ENCODE peak calls at places on chromosomes 11 and 22, in ten cellular contexts. R is hepatocyte, U is psoas muscle, P is pancreas, V is lower lobe of right lung, E is A549, N is mammary epithelial cell, X is left ventricle myocardium inferior, K is HCT116, F is neural progenitor cell. I is an unnamed sample.
A peak's percentile ranks its signal among the peaks of the same experiment; 100 is the strongest.

GRCh38 chr11:42407379-42407778 is 904.4 kb upstream of the API5 start:
- DNase-seq in R (peak; percentile 58), U (no peak), P (no peak), V (no peak), E (no peak), N (peak; percentile 1), X (no peak), K (no peak), F (peak; percentile 99), I (no peak)

GRCh38 chr11:108128772-108129171 is 7.4 kb downstream of the ACAT1 start:
- DNase-seq in R (no peak), U (no peak), P (no peak), V (no peak), E (no peak), N (no peak), X (no peak), K (no peak), F (no peak), I (no peak)

GRCh38 chr11:76587810-76588454 is 82.6 kb downstream of the LRRC32 start:
- DNase-seq in R (no peak), U (no peak), P (no peak), V (no peak), E (no peak), N (no peak), X (no peak), K (no peak), F (no peak), I (no peak)

GRCh38 chr11:123454060-123454651 is 24.1 kb downstream of the GRAMD1B start:
- DNase-seq in R (no peak), U (no peak), P (no peak), V (no peak), E (peak; percentile 97), N (peak; percentile 79), X (no peak), K (peak; percentile 88), F (no peak), I (no peak)

GRCh38 chr11:7892059-7892699 is 38.9 kb downstream of the OR10A6 start:
- DNase-seq in R (no peak), U (no peak), P (no peak), V (no peak), E (no peak), N (no peak), X (no peak), K (no peak), F (no peak), I (no peak)

GRCh38 chr22:19799322-19800190 is 39.0 kb downstream of the TBX1 start:
- DNase-seq in R (peak; percentile 69), U (peak; percentile 94), P (no peak), V (peak; percentile 41), E (no peak), N (no peak), X (peak; percentile 35), K (no peak), F (no peak), I (no peak)

GRCh38 chr11:71368966-71369365 is 79.2 kb downstream of the DHCR7 start:
- DNase-seq in R (no peak), U (no peak), P (no peak), V (no peak), E (no peak), N (no peak), X (no peak), K (no peak), F (no peak), I (no peak)

GRCh38 chr11:26230021-26230420 is 101.9 kb upstream of the ANO3 start:
- DNase-seq in R (no peak), U (no peak), P (no peak), V (no peak), E (no peak), N (no peak), X (no peak), K (no peak), F (no peak), I (no peak)

GRCh38 chr11:78350646-78351165 is 66.9 kb downstream of the GAB2 start:
- DNase-seq in R (no peak), U (no peak), P (peak; percentile 22), V (no peak), E (no peak), N (no peak), X (no peak), K (no peak), F (peak; percentile 19), I (no peak)

GRCh38 chr11:78351979-78352731 is 65.5 kb downstream of the GAB2 start:
- DNase-seq in R (peak; percentile 24), U (no peak), P (no peak), V (no peak), E (no peak), N (no peak), X (no peak), K (no peak), F (no peak), I (no peak)

GRCh38 chr11:78350101-78350645 is 67.4 kb downstream of the GAB2 start:
- DNase-seq in R (peak; percentile 22), U (no peak), P (no peak), V (no peak), E (no peak), N (no peak), X (no peak), K (no peak), F (peak; percentile 76), I (no peak)

GRCh38 chr11:78349614-78350013 is 68.0 kb downstream of the GAB2 start:
- DNase-seq in R (no peak), U (no peak), P (no peak), V (no peak), E (no peak), N (no peak), X (no peak), K (no peak), F (no peak), I (no peak)

DNA sequence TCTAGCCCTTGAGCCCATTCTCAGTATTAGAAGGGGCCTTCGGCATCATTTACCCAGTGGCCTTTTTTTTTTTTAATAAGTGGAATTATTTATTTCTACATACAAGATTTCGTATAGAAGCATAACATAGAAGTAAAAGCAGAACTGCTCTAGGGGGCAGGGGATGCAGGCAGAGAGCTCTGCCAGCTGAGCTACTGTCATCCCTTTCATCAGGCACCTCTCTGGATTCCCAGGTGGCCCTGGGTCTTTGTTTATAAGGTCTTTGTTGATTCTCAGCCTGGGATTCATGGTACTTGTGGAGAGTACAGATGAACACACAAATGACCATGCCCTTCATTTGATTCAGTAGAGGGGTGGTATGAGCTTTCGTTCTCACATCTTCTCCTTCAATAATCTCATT is 66.4 kb downstream of the GAB2 start:
- DNase-seq in R (no peak), U (no peak), P (no peak), V (no peak), E (no peak), N (no peak), X (no peak), K (no peak), F (peak; percentile 38), I (no peak)
- H3K4me1 ChIP-seq in R (peaks cover 32% of the 10 kb centered on the region), U (peaks cover 14% of the 10 kb centered on the region), P (peaks cover 4% of the 10 kb centered on the region), V (peaks cover 76% of the 10 kb centered on the region), E (peaks cover 13% of the 10 kb centered on the region), N (peaks cover 6% of the 10 kb centered on the region), X (peaks cover 81% of the 10 kb centered on the region), K (no peaks in the 10 kb centered on the region), F (peaks cover 52% of the 10 kb centered on the region), I (peaks cover 26% of the 10 kb centered on the region)

DNA sequence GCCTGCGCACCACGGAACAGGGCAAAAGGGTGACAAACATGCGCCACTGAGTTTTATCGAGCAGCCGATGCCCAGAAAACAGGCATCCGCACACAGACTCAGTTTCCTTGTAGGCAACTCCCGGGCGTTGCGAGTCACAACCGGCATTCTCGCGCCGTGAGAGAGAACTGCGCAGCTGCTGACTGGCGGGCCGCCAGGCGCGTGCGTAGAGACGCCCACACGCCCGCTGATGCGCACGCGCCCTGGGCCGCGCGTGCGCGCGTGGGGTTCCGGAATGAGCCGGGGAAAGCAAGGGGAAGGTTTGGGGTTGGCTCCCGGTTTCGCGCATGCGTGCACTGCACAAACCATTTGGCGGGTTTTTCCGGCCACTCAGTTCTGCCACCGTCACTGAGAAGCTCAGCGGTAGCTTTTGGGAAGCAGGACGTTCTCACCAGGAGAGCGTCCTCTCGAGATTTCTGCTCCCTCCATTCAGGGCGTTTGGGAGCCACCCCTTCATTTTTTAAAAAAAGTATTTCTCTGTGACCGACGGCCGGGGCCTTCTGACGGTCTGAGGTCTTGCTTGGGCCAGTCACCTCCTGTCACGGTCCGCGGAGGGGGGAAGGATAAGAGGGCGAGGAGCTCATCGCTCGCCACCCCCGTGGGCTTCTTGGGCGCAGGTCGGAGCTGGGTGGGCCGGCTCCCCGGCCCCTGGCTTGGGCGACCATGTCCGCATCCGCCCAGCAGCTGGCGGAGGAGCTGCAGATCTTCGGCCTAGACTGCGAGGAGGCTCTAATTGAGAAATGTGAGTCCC is at the start of gene POLA2:
- DNase-seq in R (peak; percentile 98), U (peak; percentile 98), P (peak; percentile 92), V (peak; percentile 96), E (peak; percentile 95), N (peak; percentile 96), X (peak; percentile 95), K (peak; percentile 92), F (peak; percentile 97), I (peak; percentile 96)
- TF ChIP-seq CTCF in R (no peak), U (no peak), P (no peak), V (no peak), E (no peak), N (no peak), X (no peak), K (no peak), F (no peak), I (no peak)

DNA sequence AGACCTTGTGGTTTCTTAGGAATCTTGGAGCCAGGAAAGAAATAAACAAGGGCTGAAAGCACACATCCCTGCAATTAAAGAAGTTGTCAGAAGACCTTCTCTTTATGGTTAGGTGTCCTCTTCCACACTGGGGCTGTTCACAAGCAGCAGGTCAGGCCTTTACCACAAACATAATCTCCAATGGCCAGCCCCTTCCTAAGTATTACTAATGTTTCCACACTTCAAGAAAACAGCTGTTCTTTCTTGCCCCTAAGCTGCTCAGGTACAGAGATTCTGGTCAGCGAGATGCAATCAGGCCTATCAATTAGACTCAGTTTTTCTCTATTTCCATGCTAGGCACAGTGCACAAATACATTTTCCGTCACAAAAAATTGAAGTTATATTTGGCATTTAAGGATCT is 5.3 kb downstream of the PRAME start:
- DNase-seq in R (no peak), U (no peak), P (no peak), V (no peak), E (no peak), N (no peak), X (no peak), K (no peak), F (no peak), I (no peak)
- H3K4me3 ChIP-seq in R (no peak overlapping the region), U (no peak overlapping the region), P (no peak overlapping the region), V (no peak overlapping the region), E (no peak overlapping the region), N (no peak overlapping the region), X (no peak overlapping the region), K (no peak overlapping the region), F (no peak overlapping the region), I (no peak overlapping the region)

GRCh38 chr22:49199224-49199623 is 628.4 kb downstream of the BRD1 start:
- DNase-seq in R (no peak), U (no peak), P (peak; percentile 1), V (no peak), E (no peak), N (no peak), X (no peak), K (no peak), F (no peak), I (no peak)

GRCh38 chr22:49198705-49199084 is 629.0 kb downstream of the BRD1 start:
- DNase-seq in R (no peak), U (no peak), P (peak; percentile 9), V (no peak), E (no peak), N (no peak), X (no peak), K (no peak), F (no peak), I (no peak)

GRCh38 chr22:49196046-49196511 is 631.6 kb downstream of the BRD1 start:
- DNase-seq in R (no peak), U (no peak), P (no peak), V (no peak), E (no peak), N (no peak), X (no peak), K (no peak), F (no peak), I (peak; percentile 28)

GRCh38 chr22:49197986-49198704 is 629.5 kb downstream of the BRD1 start:
- DNase-seq in R (no peak), U (no peak), P (peak; percentile 0), V (no peak), E (no peak), N (no peak), X (no peak), K (no peak), F (no peak), I (no peak)

DNA sequence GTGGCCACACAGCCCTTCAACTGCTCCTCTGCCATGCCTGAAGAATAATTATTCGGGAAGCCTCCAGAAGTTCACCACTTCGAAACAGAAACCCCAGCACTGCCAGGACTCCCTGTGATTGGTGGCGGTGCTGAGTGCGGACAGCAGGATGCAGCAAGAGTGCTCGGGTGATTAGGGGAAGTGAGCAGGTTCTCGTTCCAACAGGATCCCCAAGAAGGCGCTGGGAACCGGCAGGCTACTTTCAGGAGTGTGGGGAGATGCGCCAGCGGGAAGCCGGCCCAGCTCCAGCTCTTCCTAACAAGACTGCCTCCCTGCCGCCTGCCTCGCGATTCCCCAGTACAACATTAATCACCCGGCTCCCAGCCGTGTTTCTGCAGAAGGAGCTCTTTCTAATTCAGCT is 630.2 kb downstream of the BRD1 start:
- DNase-seq in R (no peak), U (no peak), P (no peak), V (no peak), E (no peak), N (no peak), X (no peak), K (no peak), F (peak; percentile 48), I (no peak)
- H3K4me1 ChIP-seq in R (no peaks in the 10 kb centered on the region), U (no peaks in the 10 kb centered on the region), P (no peaks in the 10 kb centered on the region), V (peaks cover 4% of the 10 kb centered on the region), E (no peaks in the 10 kb centered on the region), N (no peaks in the 10 kb centered on the region), X (peaks cover 6% of the 10 kb centered on the region), K (no peaks in the 10 kb centered on the region), F (peaks cover 5% of the 10 kb centered on the region), I (no peaks in the 10 kb centered on the region)

I was measured in Caco-2.